ENCODE peak calls at places on chromosome 13, in six cellular contexts. L, Q, J, O, K and A are unnamed samples.

GRCh38 chr13:33606692-33607091 is 211.3 kb upstream of the RFC3 start:
- DNase-seq in K (no peak), L (no peak), O (no peak), J (no peak), Q (no peak), A (no peak)

GRCh38 chr13:75353786-75354193 is 128.2 kb downstream of the TBC1D4 start:
- DNase-seq in K (no peak), Q (no peak), L (no peak), O (no peak), J (no peak), A (no peak)

GRCh38 chr13:114089751-114090400 is 42.5 kb downstream of the RASA3 start:
- DNase-seq in Q (no peak), J (no peak), L (no peak), O (no peak), K (no peak), A (no peak)

GRCh38 chr13:111341886-111342285 is 21.4 kb downstream of the TEX29 start:
- DNase-seq in L (no peak), K (no peak), Q (no peak), J (no peak), O (no peak), A (no peak)

GRCh38 chr13:20165417-20166257 is 4.8 kb upstream of the GJA3 start:
- DNase-seq in O (no peak), K (no peak), L (no peak), J (no peak), Q (no peak), A (no peak)

GRCh38 chr13:27131202-27131623 is 40.4 kb downstream of the USP12 start:
- DNase-seq in K (peak), O (no peak), Q (peak), L (peak), J (no peak), A (peak)

GRCh38 chr13:107025991-107026390 is 458.1 kb upstream of the ARGLU1 start:
- DNase-seq in Q (no peak), O (no peak), L (no peak), J (no peak), K (no peak), A (no peak)

GRCh38 chr13:29743229-29743786 is 107.1 kb downstream of the UBL3 start:
- DNase-seq in J (no peak), Q (no peak), K (no peak), L (no peak), O (no peak), A (no peak)

GRCh38 chr13:48600374-48601364 is 53.1 kb upstream of the CYSLTR2 start:
- DNase-seq in Q (no peak), K (no peak), L (no peak), O (peak), J (no peak), A (no peak)

GRCh38 chr13:41589434-41589833 is 132.1 kb downstream of the RGCC start:
- DNase-seq in Q (no peak), K (no peak), L (no peak), J (no peak), O (no peak), A (no peak)

GRCh38 chr13:106373304-106373988 is 162.0 kb downstream of the EFNB2 start:
- DNase-seq in K (no peak), Q (no peak), L (no peak), O (no peak), J (no peak), A (no peak)

GRCh38 chr13:61170791-61171330 is 244.8 kb downstream of the PCDH20 start:
- DNase-seq in O (no peak), J (no peak), L (no peak), Q (no peak), K (no peak), A (no peak)

GRCh38 chr13:66618702-66619101 is 611.4 kb downstream of the PCDH9 start:
- DNase-seq in Q (no peak), O (peak), L (no peak), K (no peak), J (no peak), A (no peak)

DNA sequence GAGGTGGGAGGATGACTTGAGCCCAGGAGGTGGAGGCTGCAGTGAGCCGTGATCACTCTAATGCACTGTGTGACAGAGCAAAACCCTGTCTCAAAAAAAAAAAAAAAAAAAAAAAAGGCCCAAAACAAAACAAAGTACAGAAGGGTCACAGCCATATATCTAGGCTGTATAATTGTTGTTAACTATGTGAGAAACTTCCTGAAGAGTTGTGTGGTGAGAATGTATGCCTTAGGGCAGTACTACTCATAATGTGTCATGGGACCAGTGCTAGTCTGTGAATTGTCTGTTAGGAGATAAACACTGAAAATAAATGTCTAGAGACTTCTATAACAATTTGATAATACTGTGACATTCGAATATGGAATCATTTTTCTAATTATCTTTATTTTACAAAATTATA is 43.1 kb downstream of the PAN3 start:
- DNase-seq in K (no peak), O (no peak), J (no peak), Q (no peak), L (no peak), A (no peak)
- TF ChIP-seq TAF1 in K (no peak), O (no peak), J (no peak), Q (no peak), L (no peak), A (no peak)

GRCh38 chr13:34941835-34942731 is at the start of gene NBEA:
- DNase-seq in J (peak), L (peak), Q (peak), O (peak), K (peak), A (peak)
- TF ChIP-seq POLR2A in J (peak), L (no peak), Q (peak), O (peak), K (no peak), A (no peak)

DNA sequence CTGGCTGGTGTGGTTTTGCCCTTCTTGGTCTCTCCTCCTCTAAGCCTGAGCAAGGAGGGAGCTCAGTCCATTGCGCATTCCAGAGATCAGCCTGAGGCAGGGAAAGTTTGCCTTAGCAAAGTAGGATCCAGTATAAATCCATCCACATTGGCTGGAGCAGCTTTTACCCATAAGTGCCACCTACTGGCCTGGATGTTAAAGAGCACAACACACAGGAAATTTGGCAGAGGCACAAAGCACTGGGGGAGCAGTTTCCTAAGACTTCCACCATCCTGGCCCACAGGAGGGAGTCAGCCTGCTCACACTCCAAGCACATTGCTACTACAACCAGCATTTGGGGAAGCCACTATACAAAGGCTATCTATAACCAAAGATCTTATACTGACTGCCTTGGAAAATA is 1124.2 kb downstream of the SLITRK1 start:
- DNase-seq in J (peak), Q (no peak), O (peak), L (no peak), K (peak), A (no peak)
- TF ChIP-seq TAF1 in J (no peak), Q (no peak), O (no peak), L (no peak), K (no peak), A (no peak)

GRCh38 chr13:50991624-50992610 is 82.3 kb downstream of the RNASEH2B start:
- DNase-seq in O (no peak), Q (peak), K (no peak), L (peak), J (no peak), A (peak)
- TF ChIP-seq POLR2A in O (no peak), Q (no peak), K (no peak), L (no peak), J (no peak), A (no peak)